ENCODE peak calls at places on chromosome 6, in nine cellular contexts. H, Q, M, X, T, I, G, W and R are unnamed samples.

GRCh38 chr6:96014846-96015245 is 928 bp upstream of the FUT9 start:
- DNase-seq in H (no peak), W (no peak), M (no peak), T (no peak), G (no peak), X (no peak), I (no peak), Q (peak), R (no peak)

GRCh38 chr6:36671687-36672375 is 6.7 kb upstream of the CDKN1A start:
- DNase-seq in Q (no peak), H (no peak), I (no peak), T (no peak), X (no peak), G (no peak), M (no peak), W (no peak), R (no peak)

GRCh38 chr6:3618300-3619041 is 133.0 kb downstream of the PXDC1 start:
- DNase-seq in H (no peak), Q (no peak), X (no peak), I (no peak), M (no peak), G (no peak), T (no peak), W (no peak), R (no peak)

GRCh38 chr6:2109796-2110195 is 135.6 kb downstream of the GMDS start:
- DNase-seq in W (no peak), H (no peak), T (no peak), M (no peak), X (no peak), Q (no peak), I (no peak), G (no peak), R (no peak)

GRCh38 chr6:32046450-32047083 is 8.4 kb downstream of the CYP21A2 start:
- DNase-seq in X (no peak), T (no peak), M (peak), H (no peak), W (peak), Q (no peak), I (peak), G (no peak), R (peak)

GRCh38 chr6:9842004-9842720 is 572.7 kb downstream of the TFAP2A start:
- DNase-seq in Q (no peak), X (no peak), G (no peak), H (no peak), W (no peak), M (no peak), T (no peak), I (no peak), R (no peak)

GRCh38 chr6:124434416-124434815 is 527.8 kb upstream of the RNF217 start:
- DNase-seq in X (no peak), T (no peak), W (no peak), I (no peak), G (no peak), Q (no peak), H (no peak), M (no peak), R (no peak)

GRCh38 chr6:70133246-70133645 is 169.6 kb downstream of the COL9A1 start:
- DNase-seq in H (no peak), M (no peak), I (no peak), G (no peak), Q (no peak), T (no peak), X (no peak), W (no peak), R (no peak)

GRCh38 chr6:79048611-79049010 is 29.4 kb downstream of the PHIP start:
- DNase-seq in G (no peak), T (peak), X (peak), H (no peak), W (no peak), Q (peak), M (peak), I (no peak), R (no peak)

GRCh38 chr6:161458199-161458598 is 184.3 kb upstream of the AGPAT4 start:
- DNase-seq in T (no peak), H (no peak), X (no peak), I (no peak), Q (no peak), G (no peak), W (no peak), M (no peak), R (no peak)

GRCh38 chr6:71252960-71253359 is 35.7 kb upstream of the OGFRL1 start:
- DNase-seq in Q (no peak), W (no peak), T (no peak), G (no peak), M (no peak), I (no peak), H (no peak), X (no peak), R (no peak)

GRCh38 chr6:68026483-68026882 is 608.6 kb upstream of the ADGRB3 start:
- DNase-seq in T (no peak), W (no peak), M (no peak), I (no peak), Q (no peak), X (no peak), H (no peak), G (no peak), R (no peak)

GRCh38 chr6:25354078-25354940 is 75.1 kb downstream of the CARMIL1 start:
- DNase-seq in G (no peak), T (no peak), X (no peak), I (no peak), H (no peak), M (peak), Q (no peak), W (no peak), R (peak)

GRCh38 chr6:53808302-53808881 is 13.6 kb downstream of the LRRC1 start:
- DNase-seq in Q (no peak), W (no peak), H (no peak), I (no peak), M (no peak), G (no peak), T (no peak), X (no peak), R (no peak)

GRCh38 chr6:73388800-73389512 is 5.7 kb upstream of the DDX43 start:
- DNase-seq in I (peak), M (peak), H (peak), G (no peak), W (peak), X (peak), T (peak), Q (peak), R (peak)

GRCh38 chr6:75735491-75736186 is 13.4 kb upstream of the MYO6 start:
- DNase-seq in T (peak), Q (peak), M (peak), W (no peak), I (no peak), H (no peak), G (no peak), X (no peak), R (peak)

GRCh38 chr6:26330835-26331808 is 33.9 kb upstream of the BTN3A2 start:
- DNase-seq in Q (no peak), H (no peak), I (no peak), G (no peak), M (peak), W (no peak), T (peak), X (no peak), R (no peak)

GRCh38 chr6:130937942-130938604 is 110.9 kb downstream of the SMLR1 start:
- DNase-seq in T (no peak), M (peak), I (no peak), W (no peak), H (no peak), X (no peak), G (no peak), Q (no peak), R (no peak)

GRCh38 chr6:38907264-38907663 is 141.3 kb upstream of the GLP1R start:
- DNase-seq in X (peak), G (no peak), T (no peak), H (no peak), I (no peak), M (no peak), Q (no peak), W (no peak), R (no peak)

GRCh38 chr6:142960098-142960497 is 15.1 kb upstream of the HIVEP2 start:
- DNase-seq in X (no peak), H (no peak), Q (no peak), T (no peak), G (no peak), W (no peak), M (peak), I (no peak), R (peak)

GRCh38 chr6:37776546-37776945 is 43.0 kb upstream of the ZFAND3 start:
- DNase-seq in X (no peak), I (no peak), M (no peak), W (no peak), Q (no peak), H (no peak), G (no peak), T (no peak), R (no peak)

GRCh38 chr6:159988983-159989454 is 20.1 kb downstream of the IGF2R start:
- DNase-seq in W (no peak), G (no peak), I (no peak), X (no peak), H (no peak), Q (no peak), T (no peak), M (peak), R (no peak)

GRCh38 chr6:126672654-126673053 is 332.7 kb downstream of the CENPW start:
- DNase-seq in H (no peak), X (no peak), Q (no peak), T (no peak), I (no peak), W (no peak), M (peak), G (no peak), R (peak)

GRCh38 chr6:10995114-10995707 is 48.9 kb downstream of the ELOVL2 start:
- DNase-seq in X (no peak), G (no peak), W (no peak), I (no peak), Q (no peak), T (no peak), M (no peak), H (no peak), R (no peak)
- H3K27ac ChIP-seq in X (no peak), G (no peak), W (no peak), I (no peak), Q (no peak), T (no peak), M (no peak), H (no peak), R (no peak)

GRCh38 chr6:169934699-169935347 is 183.4 kb downstream of the ERMARD start:
- DNase-seq in Q (no peak), W (no peak), G (no peak), X (no peak), H (no peak), I (no peak), M (no peak), T (no peak), R (no peak)
- H3K4me3 ChIP-seq in Q (no peak), W (no peak), G (peak), X (no peak), H (no peak), I (no peak), M (no peak), T (no peak), R (no peak)

GRCh38 chr6:158016571-158017383 is 35.1 kb downstream of the SYNJ2 start:
- DNase-seq in M (peak), Q (peak), X (no peak), I (peak), W (no peak), H (no peak), T (no peak), G (no peak), R (peak)
- H3K27ac ChIP-seq in M (peak), Q (no peak), X (no peak), I (no peak), W (no peak), H (no peak), T (no peak), G (no peak), R (peak)

DNA sequence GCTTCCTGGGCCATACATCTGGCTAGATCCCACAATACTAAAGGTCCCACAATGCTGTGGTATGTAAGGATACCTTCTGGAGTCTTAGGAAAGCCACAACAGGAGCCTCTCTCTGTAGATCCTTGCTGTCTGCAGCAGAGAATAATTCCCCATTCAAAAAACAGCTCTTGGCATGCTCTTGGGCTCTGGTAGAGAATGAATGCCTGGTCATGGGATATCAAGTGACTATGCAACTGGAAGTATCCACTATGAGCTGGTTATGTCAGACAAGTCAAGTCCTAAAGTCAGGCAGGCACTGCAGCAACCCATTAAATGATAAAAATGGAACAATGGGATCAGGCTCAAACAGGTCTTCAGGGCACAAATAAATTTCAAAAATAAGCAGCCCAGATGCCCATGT is 4.4 kb downstream of the AK9 start:
- DNase-seq in X (no peak), T (no peak), Q (no peak), M (peak), W (no peak), I (no peak), G (no peak), H (no peak), R (peak)
- H3K4me3 ChIP-seq in X (no peak), T (no peak), Q (no peak), M (no peak), W (no peak), I (no peak), G (no peak), H (no peak), R (no peak)

DNA sequence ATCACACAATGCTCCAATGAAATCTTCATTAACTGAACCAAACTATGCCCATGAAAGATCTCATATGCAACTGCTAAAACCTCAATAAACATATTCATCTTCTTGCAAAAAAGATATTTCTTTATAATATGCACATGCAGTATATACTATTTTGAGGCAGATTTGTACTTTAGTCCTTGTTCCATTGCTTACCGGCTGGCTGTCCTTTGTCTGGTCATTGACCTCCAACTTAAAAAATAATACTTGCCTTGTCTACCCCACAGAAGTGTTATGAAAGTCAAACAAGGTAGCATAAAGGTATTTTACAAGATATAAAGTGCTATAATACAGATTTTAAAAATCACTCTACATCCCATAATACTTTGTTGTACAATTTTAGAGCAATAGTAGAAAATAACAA is 88.3 kb downstream of the ATG5 start:
- DNase-seq in M (no peak), G (no peak), T (no peak), W (no peak), I (no peak), H (no peak), Q (no peak), X (no peak), R (no peak)
- H3K27ac ChIP-seq in M (no peak), G (no peak), T (no peak), W (no peak), I (no peak), H (no peak), Q (no peak), X (no peak), R (no peak)